ENCODE peak calls at places on chromosomes 2 and 18, in seven cellular contexts. X is GM12891, F is K562, D is GM12878, M is H1, T is SK-N-SH, O is HepG2. L is an unnamed sample.

GRCh38 chr18:45962461-45962860 is 4.7 kb downstream of the EPG5 start:
- DNase-seq in X (no peak), F (peak), D (peak), M (no peak), T (no peak), O (peak), L (no peak)

GRCh38 chr18:55234366-55235093 is 275.3 kb upstream of the CCDC68 start:
- DNase-seq in X (no peak), F (peak), D (peak), M (peak), T (peak), O (peak), L (peak)

GRCh38 chr2:22485456-22485855 is 899.5 kb upstream of the KLHL29 start:
- DNase-seq in X (no peak), F (no peak), D (no peak), M (no peak), T (no peak), O (no peak), L (no peak)

GRCh38 chr2:199505755-199506403 is 48.1 kb upstream of the SATB2 start:
- DNase-seq in X (no peak), F (no peak), D (no peak), M (no peak), T (no peak), O (no peak), L (no peak)

GRCh38 chr18:49733321-49733720 is 80.0 kb downstream of the ACAA2 start:
- DNase-seq in X (no peak), F (no peak), D (no peak), M (no peak), T (no peak), O (no peak), L (no peak)

GRCh38 chr2:695111-695510 is 17.9 kb upstream of the TMEM18 start:
- DNase-seq in X (no peak), F (no peak), D (no peak), M (no peak), T (no peak), O (no peak), L (no peak)

GRCh38 chr18:40789286-40789685 is 1165.7 kb upstream of the PIK3C3 start:
- DNase-seq in X (no peak), F (no peak), D (no peak), M (no peak), T (no peak), O (no peak), L (no peak)

GRCh38 chr18:25805939-25806338 is 284.5 kb downstream of the SS18 start:
- DNase-seq in X (no peak), F (no peak), D (no peak), M (no peak), T (no peak), O (no peak), L (no peak)

GRCh38 chr18:22745966-22746365 is 187.2 kb upstream of the RBBP8 start:
- DNase-seq in X (no peak), F (no peak), D (no peak), M (no peak), T (no peak), O (no peak), L (no peak)

GRCh38 chr18:3294435-3295080 is 32.6 kb downstream of the MYL12B start:
- DNase-seq in X (no peak), F (peak), D (no peak), M (no peak), T (no peak), O (no peak), L (no peak)

GRCh38 chr2:94997981-94998920 is 27.3 kb upstream of the MAL start:
- DNase-seq in X (no peak), F (no peak), D (no peak), M (no peak), T (no peak), O (no peak), L (no peak)

GRCh38 chr2:94994063-94994913 is 31.2 kb upstream of the MAL start:
- DNase-seq in X (no peak), F (no peak), D (no peak), M (no peak), T (no peak), O (no peak), L (no peak)

GRCh38 chr2:94995516-94995915 is 30.0 kb upstream of the MAL start:
- DNase-seq in X (no peak), F (no peak), D (no peak), M (no peak), T (no peak), O (no peak), L (no peak)

GRCh38 chr2:94994914-94995236 is 30.6 kb upstream of the MAL start:
- DNase-seq in X (no peak), F (no peak), D (no peak), M (no peak), T (no peak), O (no peak), L (no peak)

DNA sequence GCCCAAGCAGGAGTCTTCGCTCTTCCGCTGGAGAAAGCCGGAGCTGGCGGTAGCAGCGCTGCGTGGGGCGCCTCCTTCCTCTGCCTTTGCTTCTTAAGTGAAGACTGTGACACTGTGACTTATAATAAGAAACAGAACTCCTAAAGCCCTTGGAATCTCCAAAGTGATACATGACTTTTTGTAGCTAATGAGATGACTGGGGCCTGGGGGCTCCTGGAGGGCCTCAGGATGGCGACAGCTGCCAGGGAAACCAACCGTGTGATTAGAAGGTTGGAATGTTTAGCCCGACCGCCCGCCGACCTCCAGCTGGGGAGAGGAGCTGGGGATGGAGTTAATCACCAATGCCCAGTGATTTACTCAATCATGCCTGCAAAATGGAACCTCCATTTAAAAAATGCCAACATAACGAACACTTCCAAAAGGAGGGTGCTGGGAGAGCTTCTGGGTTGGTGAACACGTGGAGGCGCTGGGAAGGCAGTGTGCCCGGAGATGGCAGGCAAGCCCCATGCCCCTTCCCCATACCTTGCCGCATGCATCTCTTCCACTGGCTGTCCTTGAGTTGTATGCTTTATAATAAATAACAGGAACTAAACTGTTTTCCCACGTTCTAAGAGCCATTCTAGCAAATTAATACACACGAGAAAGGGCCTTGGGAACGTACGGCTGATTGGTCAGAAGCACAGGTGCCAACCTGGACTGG is 29.0 kb upstream of the MAL start:
- DNase-seq in X (no peak), F (no peak), D (no peak), M (no peak), T (no peak), O (no peak), L (no peak)
- TF ChIP-seq TAF1 in X (no peak), F (no peak), D (no peak), M (no peak), T (no peak), O (no peak), L (no peak)

GRCh38 chr2:48728827-48729226 is 26.7 kb downstream of the LHCGR start:
- DNase-seq in X (no peak), F (no peak), D (no peak), M (peak), T (no peak), O (no peak), L (no peak)
- TF ChIP-seq TAF1 in X (no peak), F (no peak), D (no peak), M (no peak), T (no peak), O (no peak), L (no peak)

GRCh38 chr18:38237796-38238195 is 672.2 kb upstream of the CELF4 start:
- DNase-seq in X (no peak), F (no peak), D (no peak), M (no peak), T (no peak), O (no peak), L (no peak)

GRCh38 chr18:38243291-38243690 is 677.7 kb upstream of the CELF4 start:
- DNase-seq in X (no peak), F (no peak), D (no peak), M (no peak), T (no peak), O (no peak), L (no peak)

GRCh38 chr18:38241736-38242135 is 676.1 kb upstream of the CELF4 start:
- DNase-seq in X (no peak), F (no peak), D (no peak), M (no peak), T (no peak), O (no peak), L (no peak)

GRCh38 chr18:38244360-38244940 is 678.9 kb upstream of the CELF4 start:
- DNase-seq in X (no peak), F (no peak), D (no peak), M (no peak), T (no peak), O (no peak), L (no peak)

DNA sequence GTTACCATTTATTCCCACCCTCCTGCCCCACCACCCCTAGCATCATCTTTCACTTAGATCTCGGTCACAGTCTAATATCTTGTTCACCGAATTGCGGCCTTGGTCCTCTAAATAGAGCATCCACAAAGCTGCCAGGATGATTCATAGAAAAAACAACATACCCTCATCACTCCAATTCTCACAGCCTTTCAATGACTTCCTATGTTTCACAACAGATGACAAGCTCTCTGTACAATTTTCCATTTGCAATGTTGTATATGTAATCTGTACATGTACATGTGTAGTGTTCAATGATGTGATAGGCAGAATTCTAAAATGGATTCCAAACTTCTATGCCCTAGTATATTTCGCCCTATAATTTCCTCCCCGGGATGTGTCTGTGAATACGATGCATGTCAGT is 675.6 kb upstream of the CELF4 start:
- DNase-seq in X (no peak), F (no peak), D (no peak), M (no peak), T (no peak), O (no peak), L (no peak)
- TF ChIP-seq TAF1 in X (no peak), F (no peak), D (no peak), M (no peak), T (no peak), O (no peak), L (no peak)

DNA sequence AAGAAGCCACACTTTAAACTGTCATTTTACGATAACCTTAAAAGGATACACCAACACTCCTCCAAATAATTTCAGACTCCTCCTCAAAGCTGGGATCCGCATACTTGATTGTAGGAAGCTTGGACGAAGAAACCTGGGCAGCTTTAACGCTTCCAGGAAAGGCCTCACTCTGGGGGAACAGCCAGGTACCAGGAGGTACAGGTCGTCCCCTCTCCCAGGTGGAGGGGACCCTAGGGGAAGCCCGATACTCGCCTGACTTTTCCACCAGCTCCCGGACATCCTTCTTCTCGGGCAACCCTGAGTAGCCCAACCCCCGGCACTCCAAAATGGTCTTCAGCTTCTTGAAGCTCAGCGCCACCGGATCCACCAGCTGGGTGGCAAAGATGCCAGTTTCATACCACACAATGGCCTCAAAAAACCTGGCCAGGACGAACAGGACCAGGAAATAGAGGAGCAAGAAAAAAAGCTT is 1.2 kb downstream of the RNF103 start:
- DNase-seq in X (no peak), F (peak), D (no peak), M (peak), T (peak), O (no peak), L (no peak)
- TF ChIP-seq TAF1 in X (no peak), F (no peak), D (no peak), M (no peak), T (no peak), O (no peak), L (no peak)

GRCh38 chr18:23864620-23865019 is 149.9 kb upstream of the TTC39C start:
- DNase-seq in X (no peak), F (no peak), D (no peak), M (no peak), T (no peak), O (no peak), L (no peak)
- TF ChIP-seq TAF1 in X (no peak), F (no peak), D (no peak), M (no peak), T (no peak), O (no peak), L (no peak)

GRCh38 chr2:226800941-226801784 is 1.5 kb upstream of the IRS1 start:
- DNase-seq in X (peak), F (no peak), D (peak), M (peak), T (peak), O (peak), L (peak)
- TF ChIP-seq TAF1 in X (no peak), F (no peak), D (no peak), M (peak), T (peak), O (peak), L (no peak)

DNA sequence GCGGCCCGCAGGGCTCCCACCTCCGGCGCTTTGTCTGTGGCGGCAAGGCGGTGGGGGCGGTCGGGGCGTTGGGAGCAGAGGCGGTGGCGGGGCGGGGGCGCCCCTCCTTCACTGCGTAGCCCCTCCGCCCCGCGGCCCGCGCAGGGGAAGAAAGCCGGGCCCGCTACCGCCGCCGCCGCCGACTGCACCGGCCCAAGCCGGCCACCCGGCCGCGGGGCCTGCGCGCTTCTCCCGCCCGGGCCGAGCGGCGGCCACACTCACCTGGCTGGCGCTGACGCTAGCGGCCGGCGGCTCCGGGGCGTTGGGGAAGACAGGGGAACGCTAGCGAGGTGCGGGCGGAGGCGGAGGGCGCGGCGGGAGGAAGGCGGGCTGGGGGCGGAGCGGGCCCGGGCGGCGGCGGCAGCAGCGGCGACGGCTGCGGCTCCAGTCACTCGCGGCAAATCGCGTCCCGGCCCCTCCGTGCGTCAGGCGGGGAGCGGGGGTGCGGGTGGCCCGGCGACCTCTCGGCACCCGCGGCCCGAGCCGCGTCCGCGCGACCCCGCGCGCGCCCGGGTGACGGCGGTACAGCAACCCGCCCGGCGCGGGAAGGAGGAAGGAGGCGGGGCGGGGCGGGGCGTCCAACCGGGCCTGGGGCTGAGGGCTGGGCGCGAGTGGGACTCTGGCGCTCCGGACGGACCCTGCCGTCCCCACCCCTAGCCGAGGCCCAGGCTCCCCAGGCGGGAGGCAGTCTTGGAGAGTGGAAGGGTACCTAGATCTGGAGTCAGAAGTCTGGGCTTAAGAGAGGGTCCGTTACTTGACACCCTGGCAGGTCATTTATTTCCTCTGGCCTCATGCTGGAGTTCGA is at the start of gene SESTD1:
- DNase-seq in X (peak), F (peak), D (no peak), M (peak), T (peak), O (peak), L (peak)
- TF ChIP-seq TAF1 in X (no peak), F (no peak), D (peak), M (peak), T (no peak), O (no peak), L (no peak)

GRCh38 chr2:20327370-20327769 is 23.3 kb downstream of the PUM2 start:
- DNase-seq in X (no peak), F (no peak), D (no peak), M (no peak), T (no peak), O (no peak), L (no peak)

GRCh38 chr2:20326163-20326780 is 24.4 kb downstream of the PUM2 start:
- DNase-seq in X (no peak), F (peak), D (no peak), M (no peak), T (peak), O (peak), L (peak)

GRCh38 chr2:20334645-20335203 is 15.9 kb downstream of the PUM2 start:
- DNase-seq in X (no peak), F (no peak), D (no peak), M (no peak), T (no peak), O (no peak), L (no peak)

GRCh38 chr2:20333738-20334137 is 16.9 kb downstream of the PUM2 start:
- DNase-seq in X (no peak), F (no peak), D (no peak), M (no peak), T (no peak), O (no peak), L (no peak)

DNA sequence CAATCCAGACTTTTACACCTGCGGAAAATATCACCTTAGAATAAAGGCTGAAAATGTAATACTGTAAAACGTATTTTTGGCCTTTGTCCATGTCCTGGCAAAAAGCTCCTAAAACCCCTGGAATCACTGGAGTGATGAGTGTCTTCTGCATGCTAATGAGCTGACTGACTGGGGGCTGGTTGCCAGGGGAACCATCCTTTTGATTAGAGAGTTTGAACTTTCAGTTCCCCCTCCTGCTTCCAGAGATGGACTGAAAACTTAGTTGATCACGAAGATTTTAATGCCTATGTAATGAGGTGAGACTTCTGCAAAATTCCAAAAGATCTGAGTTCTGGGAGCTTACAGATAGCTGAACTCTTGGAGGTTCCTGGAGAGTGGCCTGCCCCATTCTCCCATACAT is 20.4 kb downstream of the PUM2 start:
- DNase-seq in X (no peak), F (no peak), D (no peak), M (no peak), T (no peak), O (no peak), L (no peak)
- TF ChIP-seq TAF1 in X (no peak), F (no peak), D (no peak), M (no peak), T (no peak), O (no peak), L (no peak)